ENCODE peak calls at places on chromosomes 13 and 19, in seven cellular contexts. N is islet precursor cell; X is central memory CD4-positive, alpha-beta T cell; T is AG04450; Q is progenitor cell of endocrine pancreas; W is activated CD4-positive, alpha-beta T cell treated with anti-CD3 and anti-CD28 coated beads for 48 hours; O is testis. R is an unnamed sample.

GRCh38 chr13:81773263-81773662 is 1432.3 kb upstream of the SPRY2 start:
- DNase-seq in N (no peak), X (no peak), T (no peak), Q (no peak), W (no peak), O (no peak), R (no peak)

GRCh38 chr13:112807653-112808376 is 118.0 kb downstream of the ATP11A start:
- DNase-seq in N (peak; percentile 38), X (no peak), T (no peak), Q (no peak), W (no peak), O (no peak), R (no peak)

GRCh38 chr13:27448308-27448707 is 2.1 kb downstream of the MTIF3 start:
- DNase-seq in N (no peak), X (no peak), T (no peak), Q (no peak), W (no peak), O (peak; percentile 76), R (no peak)

GRCh38 chr19:15421726-15422260 is 3.0 kb upstream of the AKAP8L start:
- DNase-seq in N (no peak), X (no peak), T (no peak), Q (no peak), W (no peak), O (no peak), R (no peak)

GRCh38 chr19:8022275-8022674 is 16.8 kb upstream of the ELAVL1 start:
- DNase-seq in N (no peak), X (no peak), T (no peak), Q (no peak), W (no peak), O (no peak), R (no peak)

GRCh38 chr19:23415034-23415433 is 19.8 kb upstream of the ZNF91 start:
- DNase-seq in N (no peak), X (no peak), T (no peak), Q (no peak), W (no peak), O (no peak), R (no peak)

GRCh38 chr13:59425211-59425721 is 738.5 kb downstream of the DIAPH3 start:
- DNase-seq in N (no peak), X (no peak), T (peak; percentile 51), Q (no peak), W (no peak), O (no peak), R (no peak)

GRCh38 chr13:110398564-110399507 is 91.8 kb downstream of the COL4A2 start:
- DNase-seq in N (no peak), X (no peak), T (no peak), Q (no peak), W (no peak), O (no peak), R (no peak)

GRCh38 chr19:18291019-18291524 is 9.7 kb upstream of the JUND start:
- DNase-seq in N (no peak), X (no peak), T (no peak), Q (no peak), W (no peak), O (no peak), R (no peak)

GRCh38 chr13:46478641-46479040 is 74.3 kb upstream of the LRCH1 start:
- DNase-seq in N (no peak), X (no peak), T (no peak), Q (no peak), W (no peak), O (no peak), R (no peak)

GRCh38 chr19:29410974-29411615 is 114.7 kb upstream of the VSTM2B start:
- DNase-seq in N (no peak), X (no peak), T (no peak), Q (no peak), W (no peak), O (peak; percentile 39), R (no peak)

GRCh38 chr19:34838248-34838647 is 65.2 kb upstream of the ZNF599 start:
- DNase-seq in N (no peak), X (no peak), T (no peak), Q (no peak), W (no peak), O (no peak), R (no peak)

GRCh38 chr19:5387472-5387871 is 46.9 kb upstream of the PTPRS start:
- DNase-seq in N (no peak), X (no peak), T (no peak), Q (no peak), W (no peak), O (no peak), R (no peak)

GRCh38 chr19:33647146-33647545 is 25.4 kb downstream of the CHST8 start:
- DNase-seq in N (no peak), X (no peak), T (no peak), Q (no peak), W (no peak), O (no peak), R (no peak)

R was measured in CD8-positive, alpha-beta T cell.